ENCODE peak calls at places on chromosomes 5 and 9, in six cellular contexts. K is suprapubic skin, N is nephron progenitor cell, D is fibroblast of the aortic adventitia, C is neural progenitor cell, A is cardiac muscle cell. U is an unnamed sample.

GRCh38 chr5:122656577-122656976 is 118.3 kb upstream of the SNX2 start:
- DNase-seq in N (no peak), A (no peak), K (no peak), D (no peak), C (no peak), U (no peak)

GRCh38 chr5:78483809-78484521 is 123.5 kb downstream of the SCAMP1 start:
- DNase-seq in D (peak; percentile 74), K (no peak), N (no peak), A (no peak), C (no peak), U (no peak)

GRCh38 chr9:2116073-2116472 is 100.9 kb downstream of the SMARCA2 start:
- DNase-seq in N (no peak), D (no peak), A (no peak), C (peak; percentile 57), K (no peak), U (no peak)

GRCh38 chr5:64165500-64166200 is at the start of gene RNF180:
- DNase-seq in A (peak; percentile 74), D (no peak), C (peak; percentile 78), N (peak; percentile 76), K (peak; percentile 67), U (no peak)

GRCh38 chr5:3853366-3853765 is 257.7 kb downstream of the IRX1 start:
- DNase-seq in K (no peak), C (no peak), A (no peak), D (no peak), N (no peak), U (no peak)

GRCh38 chr5:116518423-116518822 is 56.2 kb downstream of the SEMA6A start:
- DNase-seq in C (no peak), N (no peak), D (no peak), K (no peak), A (no peak), U (no peak)

GRCh38 chr5:32450952-32451351 is 6.4 kb upstream of the ZFR start:
- DNase-seq in C (peak; percentile 33), N (no peak), K (no peak), A (no peak), D (no peak), U (no peak)

GRCh38 chr5:79193643-79194042 is 42.3 kb upstream of the JMY start:
- DNase-seq in C (no peak), A (no peak), N (no peak), K (no peak), D (peak; percentile 20), U (no peak)

GRCh38 chr5:3034881-3035280 is 283.4 kb upstream of the IRX2 start:
- DNase-seq in C (no peak), D (no peak), N (no peak), A (no peak), K (no peak), U (no peak)

GRCh38 chr9:133132174-133132573 is 11.1 kb upstream of the RALGDS start:
- DNase-seq in K (no peak), N (no peak), C (no peak), A (no peak), D (no peak), U (no peak)

GRCh38 chr5:159987031-159987674 is 21.8 kb upstream of the TTC1 start:
- DNase-seq in C (peak; percentile 88), K (peak; percentile 77), D (peak; percentile 50), A (peak; percentile 87), N (peak; percentile 83), U (peak; percentile 88)

GRCh38 chr9:37104183-37104889 is 16.0 kb upstream of the ZCCHC7 start:
- DNase-seq in N (no peak), D (peak; percentile 80), C (no peak), K (no peak), A (no peak), U (no peak)

GRCh38 chr5:128258387-128258786 is 174.8 kb downstream of the SLC12A2 start:
- DNase-seq in A (no peak), D (no peak), C (no peak), N (no peak), K (no peak), U (no peak)

GRCh38 chr5:176675676-176676360 is 28.5 kb downstream of the TSPAN17 start:
- DNase-seq in C (peak; percentile 66), D (peak; percentile 13), N (peak; percentile 48), A (peak; percentile 57), K (no peak), U (no peak)
- TF ChIP-seq CTCF in C (peak; percentile 77), D (peak; percentile 57), N (peak; percentile 53), A (peak; percentile 61), K (peak; percentile 39), U (no peak)

DNA sequence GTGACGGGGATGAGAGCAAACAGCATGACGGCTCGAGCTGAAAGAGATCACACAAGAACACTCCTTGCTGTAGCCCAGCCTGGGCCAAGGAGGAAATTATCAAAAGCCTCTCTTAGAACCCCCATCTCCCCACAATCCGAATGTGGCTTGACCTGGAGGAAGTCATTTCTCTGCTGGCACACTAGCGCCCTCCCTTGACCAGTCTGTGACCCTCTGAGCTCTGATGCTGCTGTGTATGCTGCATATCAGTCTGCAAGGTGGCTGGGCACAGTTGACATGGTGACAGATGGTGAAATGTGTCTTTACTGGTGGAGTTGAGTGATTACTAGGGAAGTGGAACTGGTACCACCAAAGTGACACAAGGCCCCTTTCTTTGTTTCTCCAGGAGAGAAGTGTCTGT is 3.3 kb downstream of the SLC46A2 start:
- DNase-seq in C (peak; percentile 59), A (no peak), N (no peak), D (no peak), K (no peak), U (no peak)
- TF ChIP-seq CTCF in C (peak; percentile 60), A (peak; percentile 28), N (no peak), D (no peak), K (no peak), U (peak; percentile 56)

DNA sequence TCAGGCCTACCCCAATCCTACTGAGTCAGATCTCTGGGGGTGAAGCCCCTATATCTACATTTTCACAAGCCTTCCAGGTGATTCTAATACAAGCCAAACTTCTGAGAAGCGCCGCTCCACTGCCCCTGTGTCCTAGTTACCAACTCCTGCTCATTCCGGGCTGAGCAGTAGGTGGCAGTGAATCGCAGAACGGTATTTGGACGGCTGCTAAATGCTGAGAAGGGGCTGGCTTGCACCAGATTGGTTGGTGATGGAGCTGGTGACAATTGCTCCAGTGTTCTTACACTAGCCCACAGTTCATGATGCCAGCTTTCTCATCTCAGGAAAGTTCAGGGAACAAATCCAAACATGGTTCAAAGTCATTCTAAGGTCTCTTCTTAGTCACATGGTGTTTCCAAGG is 31.1 kb upstream of the FGF1 start:
- DNase-seq in A (peak; percentile 82), K (no peak), N (peak; percentile 59), D (peak; percentile 56), C (peak; percentile 79), U (peak; percentile 40)
- TF ChIP-seq CTCF in A (peak; percentile 58), K (peak; percentile 5), N (peak; percentile 40), D (peak; percentile 71), C (peak; percentile 64), U (peak; percentile 59)

GRCh38 chr5:135741040-135741439 is 93.4 kb upstream of the SLC25A48 start:
- DNase-seq in D (no peak), K (no peak), A (no peak), C (no peak), N (no peak), U (no peak)
- TF ChIP-seq CTCF in D (no peak), K (no peak), A (no peak), C (no peak), N (no peak), U (no peak)

U was measured in GM13977.